ENCODE peak calls at places on chromosome 18, in seven cellular contexts. L, N, W, I, J, S and A are unnamed samples.

GRCh38 chr18:11577271-11578112 is 31.9 kb upstream of the SLC35G4 start:
- DNase-seq in I (no peak), W (peak), L (peak), J (no peak), N (no peak), S (no peak), A (no peak)

GRCh38 chr18:31741096-31741735 is 19.5 kb downstream of the SLC25A52 start:
- DNase-seq in J (peak), I (no peak), S (peak), L (peak), W (peak), N (peak), A (no peak)

GRCh38 chr18:11393486-11393885 is 215.9 kb upstream of the SLC35G4 start:
- DNase-seq in I (no peak), S (no peak), N (no peak), L (no peak), W (no peak), J (no peak), A (no peak)

GRCh38 chr18:44229693-44230108 is 451.0 kb upstream of the SETBP1 start:
- DNase-seq in J (peak), S (peak), W (no peak), L (no peak), I (no peak), N (no peak), A (no peak)

GRCh38 chr18:46481048-46481846 is 175.8 kb downstream of the LOXHD1 start:
- DNase-seq in L (peak), W (peak), J (peak), I (no peak), S (peak), N (peak), A (peak)

GRCh38 chr18:45066210-45066609 is 385.5 kb downstream of the SETBP1 start:
- DNase-seq in I (no peak), N (no peak), W (no peak), J (no peak), L (no peak), S (no peak), A (no peak)

GRCh38 chr18:32274307-32274706 is 84.5 kb downstream of the MEP1B start:
- DNase-seq in I (no peak), S (no peak), J (no peak), L (no peak), N (no peak), W (no peak), A (no peak)

GRCh38 chr18:78603584-78603983 is 376.0 kb upstream of the SALL3 start:
- DNase-seq in S (no peak), I (no peak), J (no peak), L (no peak), N (no peak), W (no peak), A (no peak)

GRCh38 chr18:1094408-1094807 is 189.7 kb downstream of the ADCYAP1 start:
- DNase-seq in S (no peak), N (no peak), I (no peak), W (no peak), L (no peak), J (peak), A (no peak)

GRCh38 chr18:59015531-59016152 is 124.0 kb upstream of the SEC11C start:
- DNase-seq in J (no peak), L (no peak), S (no peak), I (no peak), N (no peak), W (no peak), A (no peak)

GRCh38 chr18:54127759-54128378 is 96.6 kb downstream of the MBD2 start:
- DNase-seq in J (peak), W (peak), S (peak), I (no peak), L (peak), N (peak), A (peak)

GRCh38 chr18:49400398-49401072 is 59.9 kb downstream of the DYM start:
- DNase-seq in W (no peak), L (no peak), N (peak), I (no peak), S (no peak), J (no peak), A (no peak)

GRCh38 chr18:9038277-9038871 is 64.1 kb upstream of the NDUFV2 start:
- DNase-seq in W (no peak), I (no peak), S (no peak), J (peak), L (no peak), N (no peak), A (no peak)

GRCh38 chr18:45212186-45213039 is 402.9 kb upstream of the SLC14A2 start:
- DNase-seq in J (peak), N (peak), L (peak), W (peak), I (peak), S (peak), A (peak)

GRCh38 chr18:23406271-23406787 is 46.8 kb upstream of the RIOK3 start:
- DNase-seq in W (no peak), S (no peak), N (no peak), I (no peak), L (no peak), J (peak), A (no peak)

GRCh38 chr18:8742382-8743361 is 37.3 kb downstream of the MTCL1 start:
- DNase-seq in S (no peak), W (no peak), L (peak), N (no peak), I (no peak), J (peak), A (no peak)

GRCh38 chr18:21722687-21723086 is 17.9 kb upstream of the MIB1 start:
- DNase-seq in L (no peak), S (no peak), J (no peak), I (no peak), N (no peak), W (no peak), A (no peak)

GRCh38 chr18:41449612-41450011 is 505.4 kb upstream of the PIK3C3 start:
- DNase-seq in N (no peak), S (no peak), W (no peak), J (peak), L (no peak), I (no peak), A (no peak)
- TF ChIP-seq CTCF in N (no peak), S (no peak), W (no peak), J (no peak), L (no peak), I (no peak), A (no peak)

GRCh38 chr18:70175216-70175615 is 30.3 kb downstream of the RTTN start:
- DNase-seq in I (no peak), J (no peak), N (no peak), L (no peak), W (no peak), S (no peak), A (no peak)

GRCh38 chr18:70166668-70167067 is 38.8 kb downstream of the RTTN start:
- DNase-seq in W (no peak), S (no peak), L (no peak), I (no peak), N (no peak), J (no peak), A (no peak)

GRCh38 chr18:70169747-70170146 is 35.7 kb downstream of the RTTN start:
- DNase-seq in W (no peak), S (no peak), L (no peak), J (no peak), N (no peak), I (no peak), A (no peak)

GRCh38 chr18:70176537-70176936 is 28.9 kb downstream of the RTTN start:
- DNase-seq in W (no peak), S (no peak), L (no peak), I (no peak), N (no peak), J (no peak), A (no peak)

DNA sequence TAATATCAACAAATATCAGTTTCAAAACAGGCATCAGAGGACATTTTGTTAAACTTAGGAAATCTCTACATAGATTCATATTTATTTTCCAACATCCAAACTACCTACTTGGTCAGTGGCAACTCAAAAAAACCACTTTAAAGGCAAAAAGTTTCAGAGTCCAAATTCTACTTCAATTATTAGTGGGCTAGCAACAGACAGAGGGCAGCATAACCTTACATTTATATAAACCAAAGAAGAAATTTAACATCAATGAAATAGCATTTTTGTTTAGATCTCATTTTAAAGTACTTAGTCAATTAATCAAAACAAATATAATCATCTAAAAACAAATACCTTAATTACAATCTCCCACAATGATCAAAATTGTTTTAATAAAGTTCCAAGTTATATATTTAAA is 33.3 kb downstream of the RTTN start:
- DNase-seq in N (no peak), I (no peak), S (no peak), L (no peak), W (peak), J (peak), A (no peak)
- TF ChIP-seq CTCF in N (peak), I (peak), S (no peak), L (peak), W (peak), J (peak), A (peak)

GRCh38 chr18:57437433-57437781 is 2.2 kb downstream of the ONECUT2 start:
- DNase-seq in L (no peak), W (no peak), J (no peak), N (no peak), S (no peak), I (no peak), A (peak)

GRCh38 chr18:57437782-57438668 is 2.9 kb downstream of the ONECUT2 start:
- DNase-seq in W (peak), I (peak), S (peak), L (no peak), J (peak), N (peak), A (peak)

GRCh38 chr18:57439985-57440330 is 4.8 kb downstream of the ONECUT2 start:
- DNase-seq in W (no peak), I (no peak), S (no peak), N (no peak), L (no peak), J (no peak), A (no peak)

GRCh38 chr18:57439617-57439975 is 4.4 kb downstream of the ONECUT2 start:
- DNase-seq in W (no peak), J (no peak), L (no peak), S (no peak), I (no peak), N (peak), A (peak)

DNA sequence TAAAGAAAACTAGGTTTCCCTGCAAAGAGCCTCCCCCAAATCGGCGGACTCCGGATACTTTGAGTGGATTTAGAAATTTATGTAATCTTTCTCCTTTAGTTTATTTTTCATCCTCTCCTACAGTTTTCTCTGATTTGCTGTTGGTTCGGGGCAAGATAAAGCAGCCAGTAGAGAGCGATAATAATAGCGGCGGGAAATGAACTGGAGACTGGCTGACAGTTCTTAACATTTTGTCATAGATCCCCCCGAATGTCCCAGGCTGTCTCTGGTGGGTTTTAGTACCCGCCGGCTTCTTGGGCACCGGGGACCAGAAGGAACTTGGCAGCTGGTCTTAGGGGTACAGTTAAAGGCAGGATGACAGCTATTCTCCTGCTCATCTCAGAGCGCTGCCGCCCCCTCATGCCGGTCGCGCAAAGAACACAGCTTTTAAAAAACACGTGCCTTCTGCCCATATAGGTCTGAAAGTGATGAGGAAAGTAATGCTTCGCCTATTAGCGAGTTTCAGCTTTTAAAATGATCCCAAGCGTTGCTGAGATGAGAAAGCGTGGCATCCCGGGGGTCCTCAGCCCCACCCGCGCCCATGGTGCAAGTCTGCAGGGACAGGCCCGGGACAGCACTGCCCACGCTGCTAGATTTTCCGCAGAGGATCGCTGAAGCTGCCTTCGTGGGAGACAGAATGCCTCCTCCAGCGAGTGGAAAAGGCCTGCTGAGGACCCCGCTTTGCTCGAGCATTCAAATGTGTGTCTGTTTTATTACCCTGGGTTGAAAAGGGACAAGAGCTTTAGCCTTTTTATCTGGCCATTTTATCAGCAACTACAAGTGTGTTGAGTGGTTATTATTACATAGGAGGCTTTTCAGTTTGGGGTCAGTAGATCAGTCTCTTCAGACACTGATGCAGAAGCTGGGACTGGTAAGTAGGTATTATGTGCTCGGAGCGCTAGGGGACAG is 3.8 kb downstream of the ONECUT2 start:
- DNase-seq in J (no peak), L (no peak), I (no peak), S (no peak), N (peak), W (no peak), A (peak)
- TF ChIP-seq CTCF in J (no peak), L (no peak), I (no peak), S (no peak), N (no peak), W (no peak), A (no peak)

GRCh38 chr18:57809190-57809589 is 6.1 kb upstream of the ATP8B1 start:
- DNase-seq in N (no peak), W (no peak), L (no peak), J (no peak), I (no peak), S (no peak), A (no peak)

GRCh38 chr18:57807336-57808117 is 4.4 kb upstream of the ATP8B1 start:
- DNase-seq in I (no peak), L (no peak), N (no peak), J (peak), S (peak), W (no peak), A (no peak)

GRCh38 chr18:57806201-57806890 is 3.2 kb upstream of the ATP8B1 start:
- DNase-seq in W (no peak), S (no peak), N (no peak), J (peak), I (no peak), L (no peak), A (no peak)

GRCh38 chr18:57805117-57805516 is 2.0 kb upstream of the ATP8B1 start:
- DNase-seq in I (no peak), N (no peak), S (no peak), L (no peak), J (no peak), W (no peak), A (no peak)

GRCh38 chr18:57806891-57807280 is 3.8 kb upstream of the ATP8B1 start:
- DNase-seq in I (no peak), L (no peak), N (no peak), W (no peak), J (peak), S (no peak), A (no peak)
- TF ChIP-seq CTCF in I (no peak), L (no peak), N (no peak), W (no peak), J (no peak), S (no peak), A (no peak)

DNA sequence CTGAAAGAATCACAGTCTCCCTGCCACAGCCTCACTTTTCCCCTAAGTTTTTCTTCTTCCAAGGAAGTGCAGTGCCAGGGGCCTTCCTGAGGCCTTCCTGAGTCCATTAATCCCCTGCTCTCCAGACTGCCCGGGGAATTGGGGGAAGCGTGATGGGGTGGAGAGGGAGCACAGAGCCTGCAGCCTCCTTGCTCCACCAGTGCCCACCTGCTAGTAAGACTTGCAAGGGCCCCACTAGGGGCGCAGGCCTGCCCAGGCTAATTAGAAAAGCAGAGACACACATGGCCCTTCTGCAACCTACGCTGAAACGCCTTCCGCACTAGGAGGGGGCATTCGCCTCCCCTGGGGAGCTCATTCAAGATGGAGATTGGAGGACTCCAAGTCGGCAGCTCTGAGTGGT is 110.6 kb downstream of the MRO start:
- DNase-seq in N (no peak), L (no peak), I (no peak), S (no peak), W (no peak), J (no peak), A (no peak)
- TF ChIP-seq CTCF in N (no peak), L (no peak), I (peak), S (no peak), W (no peak), J (no peak), A (no peak)

GRCh38 chr18:27608742-27609141 is 423.6 kb upstream of the CHST9 start:
- DNase-seq in W (peak), L (no peak), S (no peak), J (peak), N (peak), I (no peak), A (no peak)
- TF ChIP-seq CTCF in W (peak), L (peak), S (no peak), J (peak), N (peak), I (peak), A (peak)

DNA sequence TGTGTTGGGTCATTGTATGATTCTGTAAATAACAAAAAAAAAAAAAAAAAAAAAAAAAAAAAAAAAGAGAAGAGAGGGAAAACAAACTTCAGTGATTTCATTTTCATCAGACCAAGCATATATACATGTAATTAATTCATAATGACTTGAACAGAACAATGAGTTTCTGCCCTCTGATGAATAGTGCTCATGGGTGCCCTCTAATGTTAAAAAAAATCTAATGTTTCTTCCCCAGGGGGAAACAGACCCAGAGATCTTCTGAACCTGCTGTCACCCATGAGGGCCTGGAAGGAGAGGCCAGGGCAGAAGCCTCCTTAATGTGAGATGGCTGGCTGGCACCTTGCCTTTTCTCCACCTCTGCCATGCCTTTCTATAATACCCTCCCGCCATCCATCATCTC is 289.2 kb downstream of the ZNF521 start:
- DNase-seq in L (no peak), N (no peak), J (no peak), S (no peak), I (no peak), W (no peak), A (no peak)
- TF ChIP-seq CTCF in L (peak), N (no peak), J (no peak), S (no peak), I (peak), W (no peak), A (peak)

DNA sequence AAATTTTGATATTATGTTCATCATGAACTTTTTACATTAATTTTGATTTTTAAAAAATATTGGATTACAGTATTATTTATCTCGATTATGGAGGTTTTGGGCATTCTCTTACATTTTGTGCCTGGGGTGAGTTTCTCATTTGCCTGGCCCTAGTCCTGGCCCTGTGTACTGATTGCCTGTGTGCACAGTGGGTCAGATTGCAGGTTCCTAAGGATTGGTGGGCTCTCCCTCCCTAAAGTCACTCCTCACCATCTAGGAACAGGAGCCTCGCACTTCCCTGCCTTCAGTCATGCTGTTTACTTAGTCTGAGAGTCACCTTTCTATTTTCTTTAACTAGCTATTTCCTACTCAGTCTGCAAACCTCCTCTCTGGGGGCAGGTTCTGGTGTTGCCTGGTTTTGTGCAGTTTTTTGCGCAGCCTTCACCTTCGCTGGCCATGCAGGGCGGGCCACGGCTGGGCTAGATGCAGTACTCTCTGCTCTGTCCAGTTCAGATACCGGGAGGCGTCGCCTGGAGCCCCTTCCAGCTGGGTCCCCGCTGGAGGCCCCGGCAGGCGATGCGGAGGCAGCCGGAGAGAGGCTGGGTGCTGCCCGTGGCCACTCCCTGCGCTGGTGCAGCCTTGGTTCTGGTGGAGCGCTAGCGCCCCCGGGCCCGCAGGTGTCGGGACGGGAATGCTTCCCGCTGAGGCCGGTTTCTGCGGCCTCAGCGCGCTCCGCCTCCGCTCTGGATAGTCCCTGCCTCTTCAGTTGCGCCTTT is 23.3 kb upstream of the MC5R start:
- DNase-seq in N (peak), W (peak), I (peak), L (peak), J (peak), S (peak), A (peak)
- TF ChIP-seq CTCF in N (peak), W (no peak), I (peak), L (peak), J (peak), S (peak), A (peak)

DNA sequence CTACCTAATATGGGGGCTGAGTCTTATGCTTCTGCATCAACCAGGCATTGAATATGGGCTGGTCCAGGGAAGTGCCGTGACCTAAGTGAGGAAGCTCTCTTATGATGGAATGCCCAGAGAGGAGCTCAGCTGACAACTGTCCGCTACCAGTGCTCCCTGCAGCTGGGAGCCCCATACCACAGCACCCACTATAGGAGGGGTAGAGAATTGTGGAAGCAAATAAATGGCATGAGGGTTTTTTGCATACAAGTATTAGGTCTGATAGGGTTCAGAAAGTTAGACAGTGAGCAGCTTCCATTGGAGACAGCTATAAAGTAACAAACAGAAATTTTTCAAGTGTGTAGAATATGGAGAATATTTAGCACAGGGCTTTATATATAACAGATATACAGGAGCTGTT is 4.6 kb downstream of the TIMM21 start:
- DNase-seq in I (no peak), N (no peak), L (no peak), S (no peak), W (no peak), J (no peak), A (no peak)
- TF ChIP-seq CTCF in I (peak), N (peak), L (no peak), S (no peak), W (no peak), J (peak), A (no peak)